ENCODE peak calls at places on chromosomes 16 and 17, in four cellular contexts. F is brain microvascular endothelial cell, C is esophagus muscularis mucosa, M is heart right ventricle. I is an unnamed sample.

GRCh38 chr17:66425751-66426396 is 123.5 kb downstream of the PRKCA start:
- DNase-seq in F (no peak), C (no peak), M (no peak), I (no peak)

GRCh38 chr16:60107467-60107866 is 1373.4 kb upstream of the GOT2 start:
- DNase-seq in F (peak; percentile 13), C (no peak), M (no peak), I (peak; percentile 0)

GRCh38 chr17:73255671-73256181 is 6.0 kb downstream of the CPSF4L start:
- DNase-seq in F (peak; percentile 25), C (no peak), M (peak; percentile 64), I (peak; percentile 37)

GRCh38 chr17:82859431-82860403 is 19.9 kb upstream of the ZNF750 start:
- DNase-seq in F (peak; percentile 58), C (no peak), M (no peak), I (peak; percentile 60)

GRCh38 chr16:9738690-9739089 is 443.5 kb downstream of the GRIN2A start:
- DNase-seq in F (no peak), C (no peak), M (no peak), I (no peak)

GRCh38 chr16:31411024-31411845 is 16.9 kb downstream of the COX6A2 start:
- DNase-seq in F (no peak), C (no peak), M (no peak), I (no peak)

GRCh38 chr17:81245024-81245664 is 6.0 kb downstream of the NDUFAF8 start:
- DNase-seq in F (peak; percentile 31), C (no peak), M (no peak), I (no peak)

GRCh38 chr17:78991906-78992532 is 12.3 kb upstream of the LGALS3BP start:
- DNase-seq in F (no peak), C (no peak), M (peak; percentile 3), I (no peak)

GRCh38 chr16:17345043-17345442 is 125.7 kb downstream of the XYLT1 start:
- DNase-seq in F (no peak), C (peak; percentile 96), M (no peak), I (no peak)

GRCh38 chr16:28157768-28158535 is 53.8 kb downstream of the XPO6 start:
- DNase-seq in F (no peak), C (no peak), M (no peak), I (peak; percentile 78)

GRCh38 chr16:65012357-65012756 is 109.5 kb downstream of the CDH11 start:
- DNase-seq in F (peak; percentile 31), C (no peak), M (no peak), I (peak; percentile 13)

GRCh38 chr17:79991140-79991923 is 44.3 kb downstream of the TBC1D16 start:
- DNase-seq in F (peak; percentile 67), C (peak; percentile 95), M (peak; percentile 83), I (peak; percentile 78)

GRCh38 chr17:78883090-78883532 is 19.9 kb downstream of the CEP295NL start:
- DNase-seq in F (peak; percentile 61), C (peak; percentile 95), M (peak; percentile 73), I (peak; percentile 79)

GRCh38 chr17:57021226-57021940 is 43.5 kb downstream of the SCPEP1 start:
- DNase-seq in F (no peak), C (no peak), M (no peak), I (no peak)

GRCh38 chr16:29961479-29962343 is at the start of gene TMEM219:
- DNase-seq in F (peak; percentile 72), C (peak; percentile 96), M (peak; percentile 94), I (peak; percentile 86)
- TF ChIP-seq CTCF in F (peak; percentile 56), C (peak; percentile 59), M (peak; percentile 69), I (peak; percentile 31)

GRCh38 chr17:43573579-43574321 is 27.6 kb upstream of the ETV4 start:
- DNase-seq in F (no peak), C (no peak), M (no peak), I (no peak)
- TF ChIP-seq CTCF in F (no peak), C (no peak), M (no peak), I (no peak)

GRCh38 chr17:41912925-41913324 is 5.8 kb downstream of the ACLY start:
- DNase-seq in F (no peak), C (no peak), M (no peak), I (no peak)

GRCh38 chr17:41914358-41914766 is 4.4 kb downstream of the ACLY start:
- DNase-seq in F (peak; percentile 40), C (no peak), M (no peak), I (no peak)

GRCh38 chr17:41915566-41915965 is 3.2 kb downstream of the ACLY start:
- DNase-seq in F (no peak), C (no peak), M (no peak), I (no peak)

GRCh38 chr17:41915020-41915419 is 3.7 kb downstream of the ACLY start:
- DNase-seq in F (no peak), C (no peak), M (no peak), I (no peak)

GRCh38 chr17:41913798-41914197 is 5.0 kb downstream of the ACLY start:
- DNase-seq in F (no peak), C (no peak), M (no peak), I (no peak)
- TF ChIP-seq CTCF in F (no peak), C (no peak), M (no peak), I (no peak)

DNA sequence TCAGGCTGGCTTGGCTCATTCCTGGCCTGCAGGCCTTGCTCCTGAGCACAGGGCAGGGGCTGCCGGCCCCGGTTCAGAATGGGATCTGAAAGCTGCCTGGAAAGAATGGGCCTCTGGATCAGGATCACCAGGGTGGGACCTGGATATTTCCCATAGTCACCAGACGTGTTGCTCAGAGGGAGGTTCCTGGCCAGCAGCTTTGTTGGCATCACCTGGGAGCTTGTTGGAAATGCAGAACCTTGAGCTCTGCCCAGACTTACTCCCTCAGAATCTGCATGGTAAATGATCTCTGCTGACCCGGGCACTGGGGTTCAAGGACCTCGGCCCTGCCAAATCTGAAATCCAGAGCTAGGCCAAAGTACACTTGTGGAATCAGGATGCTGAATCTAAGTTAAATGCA is 29.5 kb upstream of the MED9 start:
- DNase-seq in F (no peak), C (no peak), M (no peak), I (no peak)
- TF ChIP-seq CTCF in F (no peak), C (no peak), M (no peak), I (no peak)

DNA sequence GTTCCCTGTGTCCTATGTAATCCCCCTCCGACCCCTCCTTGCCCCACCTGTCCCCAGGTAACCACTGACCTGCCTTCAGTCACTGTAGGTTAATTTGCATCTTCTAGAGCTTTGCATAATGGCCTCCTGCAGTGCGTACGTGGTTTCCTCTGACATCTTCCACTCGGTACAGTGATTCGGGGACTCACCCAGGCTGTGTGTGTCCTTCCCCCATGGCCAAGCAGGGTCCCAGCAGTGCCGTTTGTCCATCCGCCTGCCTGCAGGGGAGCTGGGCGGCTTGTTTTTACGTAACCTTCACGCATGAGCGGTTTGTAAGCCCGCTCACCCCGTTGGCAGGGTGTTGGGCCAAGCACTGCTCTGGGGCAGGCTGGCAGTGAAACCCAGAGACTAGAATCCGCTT is 7.9 kb downstream of the MAPK8IP3 start:
- DNase-seq in F (no peak), C (no peak), M (no peak), I (no peak)
- TF ChIP-seq CTCF in F (no peak), C (no peak), M (no peak), I (no peak)

GRCh38 chr16:78091419-78091818 is 8.0 kb upstream of the WWOX start:
- DNase-seq in F (no peak), C (no peak), M (no peak), I (no peak)

GRCh38 chr16:78096386-78096785 is 3.1 kb upstream of the WWOX start:
- DNase-seq in F (no peak), C (no peak), M (no peak), I (no peak)

GRCh38 chr16:78094998-78095397 is 4.5 kb upstream of the WWOX start:
- DNase-seq in F (no peak), C (no peak), M (no peak), I (no peak)

GRCh38 chr16:78092755-78093154 is 6.7 kb upstream of the WWOX start:
- DNase-seq in F (no peak), C (no peak), M (no peak), I (no peak)

GRCh38 chr16:78094166-78094565 is 5.3 kb upstream of the WWOX start:
- DNase-seq in F (no peak), C (no peak), M (no peak), I (no peak)
- TF ChIP-seq CTCF in F (no peak), C (no peak), M (no peak), I (no peak)

DNA sequence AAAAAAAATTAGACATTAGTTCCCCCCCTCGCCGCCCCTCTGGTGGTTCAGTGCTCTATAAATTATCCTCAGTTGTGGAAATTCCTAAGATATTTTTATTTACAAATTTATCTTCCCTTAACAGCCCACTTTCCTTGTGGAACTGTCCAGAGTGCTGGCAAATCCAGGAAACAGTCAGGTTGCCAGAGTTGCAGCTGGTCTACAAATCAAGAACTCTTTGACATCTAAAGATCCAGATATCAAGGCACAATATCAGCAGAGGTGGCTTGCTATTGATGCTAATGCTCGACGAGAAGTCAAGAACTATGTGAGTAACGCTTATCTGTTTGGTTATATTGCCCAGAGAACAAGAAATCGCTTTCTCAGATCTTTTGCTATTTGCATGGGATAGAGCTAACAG is 2.9 kb downstream of the KPNB1 start:
- DNase-seq in F (no peak), C (no peak), M (no peak), I (peak; percentile 46)
- TF ChIP-seq CTCF in F (no peak), C (no peak), M (no peak), I (no peak)

I was measured in fibroblast of pulmonary artery.